ENCODE peak calls at places on chromosomes 16 and 17, in six cellular contexts. J is astrocyte of the cerebellum, M is Panc1, G is lower lobe of right lung, Y is esophagus muscularis mucosa, W is neural crest cell. E is an unnamed sample.

GRCh38 chr17:45855691-45856315 is 11.1 kb downstream of the SPPL2C start:
- DNase-seq in J (no peak), M (no peak), G (no peak), Y (no peak), W (no peak), E (no peak)

GRCh38 chr17:65595071-65595655 is 33.7 kb upstream of the AXIN2 start:
- DNase-seq in J (no peak), M (no peak), G (no peak), Y (no peak), W (no peak), E (no peak)

GRCh38 chr16:17374668-17375255 is 96.0 kb downstream of the XYLT1 start:
- DNase-seq in J (no peak), M (no peak), G (no peak), Y (no peak), W (no peak), E (peak; percentile 53)

GRCh38 chr17:10119203-10120112 is 78.9 kb downstream of the GAS7 start:
- DNase-seq in J (no peak), M (no peak), G (peak; percentile 81), Y (no peak), W (no peak), E (peak; percentile 42)

GRCh38 chr17:51372345-51373004 is 112.1 kb downstream of the UTP18 start:
- DNase-seq in J (no peak), M (no peak), G (no peak), Y (no peak), W (peak; percentile 16), E (peak; percentile 50)

GRCh38 chr17:79706931-79707382 is 23.8 kb upstream of the ENPP7 start:
- DNase-seq in J (no peak), M (no peak), G (no peak), Y (no peak), W (no peak), E (no peak)

GRCh38 chr16:22353933-22354541 is 20.4 kb downstream of the CDR2 start:
- DNase-seq in J (no peak), M (no peak), G (no peak), Y (no peak), W (no peak), E (no peak)

GRCh38 chr17:72454342-72454741 is 333.5 kb downstream of the SOX9 start:
- DNase-seq in J (no peak), M (no peak), G (no peak), Y (no peak), W (no peak), E (no peak)

GRCh38 chr17:882827-883585 is 96.6 kb downstream of the NXN start:
- DNase-seq in J (no peak), M (no peak), G (no peak), Y (no peak), W (peak; percentile 59), E (no peak)

GRCh38 chr16:87344931-87345631 is 27.9 kb upstream of the C16orf95 start:
- DNase-seq in J (no peak), M (no peak), G (peak; percentile 65), Y (no peak), W (no peak), E (no peak)
- TF ChIP-seq CTCF in J (no peak), M (no peak), G (no peak), Y (no peak), W (no peak), E (no peak)

GRCh38 chr16:70715860-70716357 is 30.1 kb upstream of the MTSS2 start:
- DNase-seq in J (peak; percentile 78), M (no peak), G (no peak), Y (no peak), W (no peak), E (no peak)

GRCh38 chr16:70717065-70717464 is 31.2 kb upstream of the MTSS2 start:
- DNase-seq in J (no peak), M (no peak), G (no peak), Y (no peak), W (no peak), E (no peak)

GRCh38 chr16:70714526-70715112 is 28.8 kb upstream of the MTSS2 start:
- DNase-seq in J (no peak), M (no peak), G (no peak), Y (no peak), W (no peak), E (no peak)

GRCh38 chr16:70713781-70714180 is 27.9 kb upstream of the MTSS2 start:
- DNase-seq in J (no peak), M (no peak), G (no peak), Y (no peak), W (no peak), E (no peak)

GRCh38 chr16:70715113-70715711 is 29.4 kb upstream of the MTSS2 start:
- DNase-seq in J (no peak), M (no peak), G (peak; percentile 75), Y (no peak), W (no peak), E (no peak)
- TF ChIP-seq CTCF in J (peak; percentile 3), M (no peak), G (no peak), Y (no peak), W (no peak), E (no peak)

DNA sequence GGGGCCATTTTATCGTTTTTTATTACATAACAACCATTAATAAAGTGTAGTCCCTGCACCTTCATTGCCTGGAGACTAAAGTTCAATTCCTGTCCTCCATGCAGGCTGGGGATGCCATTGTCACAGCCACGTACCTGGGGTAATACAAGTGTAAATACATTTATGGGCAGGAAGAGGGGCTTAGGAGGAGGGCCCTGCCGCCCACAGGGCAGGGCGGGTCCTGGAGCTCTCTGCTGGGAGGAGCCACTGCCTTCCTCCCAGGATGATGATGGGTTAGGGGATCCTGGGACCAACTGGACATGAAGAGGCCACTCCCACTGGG is 44.0 kb upstream of the SLC38A10 start:
- DNase-seq in J (no peak), M (no peak), G (no peak), Y (no peak), W (no peak), E (no peak)
- TF ChIP-seq CTCF in J (peak; percentile 1), M (no peak), G (no peak), Y (no peak), W (no peak), E (no peak)

DNA sequence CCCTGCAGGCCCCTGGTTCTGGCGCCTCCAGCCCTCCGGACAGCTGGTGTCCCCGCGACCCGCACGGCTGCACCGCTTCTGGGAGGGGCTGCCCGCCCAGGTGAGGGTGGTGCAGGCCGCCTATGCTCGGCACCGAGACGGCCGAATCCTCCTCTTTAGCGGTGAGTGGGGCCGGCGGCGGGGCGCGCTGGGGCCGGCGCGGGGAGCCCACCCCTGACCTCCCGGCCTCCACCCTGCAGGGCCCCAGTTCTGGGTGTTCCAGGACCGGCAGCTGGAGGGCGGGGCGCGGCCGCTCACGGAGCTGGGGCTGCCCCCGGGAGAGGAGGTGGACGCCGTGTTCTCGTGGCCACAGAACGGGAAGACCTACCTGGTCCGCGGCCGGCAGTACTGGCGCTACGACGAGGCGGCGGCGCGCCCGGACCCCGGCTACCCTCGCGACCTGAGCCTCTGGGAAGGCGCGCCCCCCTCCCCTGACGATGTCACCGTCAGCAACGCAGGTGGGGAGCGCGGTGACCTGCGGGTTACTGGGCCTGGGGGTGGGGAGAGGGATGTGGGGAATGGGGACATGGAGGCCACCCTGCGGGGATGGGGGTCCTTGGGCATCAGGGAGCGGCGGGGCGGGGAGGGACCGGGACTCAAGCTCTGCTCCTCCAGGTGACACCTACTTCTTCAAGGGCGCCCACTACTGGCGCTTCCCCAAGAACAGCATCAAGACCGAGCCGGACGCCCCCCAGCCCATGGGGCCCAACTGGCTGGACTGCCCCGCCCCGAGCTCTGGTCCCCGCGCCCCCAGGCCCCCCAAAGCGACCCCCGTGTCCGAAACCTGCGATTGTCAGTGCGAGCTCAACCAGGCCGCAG is 7.0 kb upstream of the IL32 start:
- DNase-seq in J (no peak), M (no peak), G (peak; percentile 77), Y (no peak), W (no peak), E (peak; percentile 80)
- TF ChIP-seq CTCF in J (no peak), M (no peak), G (no peak), Y (no peak), W (no peak), E (peak; percentile 67)

GRCh38 chr17:30382345-30382744 is 3.6 kb downstream of the CPD start:
- DNase-seq in J (no peak), M (no peak), G (no peak), Y (no peak), W (no peak), E (no peak)
- TF ChIP-seq CTCF in J (no peak), M (no peak), G (no peak), Y (no peak), W (no peak), E (no peak)

GRCh38 chr16:24583494-24583893 is 44.1 kb downstream of the RBBP6 start:
- DNase-seq in J (no peak), M (no peak), G (no peak), Y (no peak), W (no peak), E (no peak)

GRCh38 chr16:24577167-24577566 is 37.8 kb downstream of the RBBP6 start:
- DNase-seq in J (no peak), M (no peak), G (no peak), Y (no peak), W (no peak), E (no peak)

DNA sequence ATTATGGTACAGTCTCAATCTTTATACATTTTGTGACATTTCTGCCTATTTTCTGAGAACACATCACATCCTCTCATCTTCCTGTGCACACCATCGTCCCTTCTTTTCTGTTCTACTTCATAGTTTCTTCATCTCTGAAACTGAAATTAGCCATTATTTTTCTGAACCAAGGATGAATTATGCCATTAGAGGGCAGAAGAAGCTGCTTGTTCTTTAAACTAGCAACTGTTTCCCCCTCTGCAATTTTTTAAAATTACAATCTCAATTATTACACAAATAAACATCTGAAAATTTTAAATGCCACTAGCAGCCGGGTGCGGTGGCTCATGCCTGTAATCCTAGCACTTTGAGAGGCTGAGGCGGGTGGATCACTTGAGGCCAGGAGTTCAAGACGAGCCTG is 41.3 kb downstream of the RBBP6 start:
- DNase-seq in J (peak; percentile 8), M (peak; percentile 15), G (no peak), Y (no peak), W (no peak), E (peak; percentile 31)
- TF ChIP-seq CTCF in J (peak; percentile 40), M (no peak), G (no peak), Y (peak; percentile 54), W (no peak), E (no peak)

DNA sequence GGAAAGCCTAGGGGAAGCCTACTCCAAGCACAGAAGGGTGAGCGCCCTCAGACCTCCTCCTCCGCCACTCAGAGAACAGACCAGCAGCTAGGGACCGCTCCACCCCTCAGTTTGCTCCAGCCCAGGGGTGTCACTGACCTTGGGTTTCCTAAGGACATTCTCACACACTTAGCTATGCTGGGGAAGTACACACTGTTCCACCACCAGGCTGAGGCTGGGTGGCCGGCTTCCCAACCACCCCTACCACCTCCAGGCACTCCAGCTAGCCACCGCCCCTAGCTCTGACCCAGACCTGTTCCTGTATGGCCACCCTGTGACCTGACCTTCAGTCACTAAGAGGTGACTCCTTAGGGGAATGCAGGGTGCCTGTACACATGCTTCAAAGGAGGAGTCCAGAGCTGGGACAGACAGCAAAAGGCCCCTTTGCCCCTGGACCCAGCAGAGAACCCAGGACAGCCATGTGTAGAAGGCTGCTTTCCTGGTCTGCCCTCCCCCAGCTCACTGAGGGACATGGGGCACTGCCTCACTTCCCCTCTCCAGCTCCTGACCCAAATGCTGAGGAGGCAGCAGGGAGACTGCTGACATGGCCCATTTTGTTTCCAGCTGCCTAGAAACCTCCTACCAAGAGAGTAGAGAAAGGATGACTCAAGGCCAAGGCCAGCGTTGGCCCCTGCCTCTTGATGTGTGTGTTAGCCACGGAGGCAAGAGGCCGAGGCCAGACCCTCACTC is 6.7 kb downstream of the HSPB9 start:
- DNase-seq in J (no peak), M (no peak), G (no peak), Y (no peak), W (no peak), E (no peak)
- TF ChIP-seq CTCF in J (no peak), M (no peak), G (no peak), Y (no peak), W (no peak), E (no peak)

GRCh38 chr17:58210922-58211321 is 8.1 kb downstream of the MKS1 start:
- DNase-seq in J (no peak), M (no peak), G (no peak), Y (no peak), W (no peak), E (no peak)
- TF ChIP-seq CTCF in J (peak; percentile 8), M (peak; percentile 40), G (no peak), Y (no peak), W (no peak), E (peak; percentile 23)

E was measured in GM13976.